ENCODE peak calls at places on chromosomes 4 and X, in five cellular contexts. H is H9, U is neuronal stem cell, X is IMR-90, S is mesendoderm. E is an unnamed sample.

GRCh38 chr4:108170729-108171540 is 2.2 kb upstream of the LEF1 start:
- DNase-seq in H (no peak), U (peak; percentile 30), X (no peak), S (peak; percentile 72), E (peak; percentile 42)

GRCh38 chr4:3385719-3386440 is 55.9 kb upstream of the HGFAC start:
- DNase-seq in H (no peak), U (no peak), X (no peak), S (no peak), E (no peak)

GRCh38 chr4:149031399-149031798 is 589.2 kb upstream of the NR3C2 start:
- DNase-seq in H (no peak), U (no peak), X (peak; percentile 19), S (peak; percentile 59), E (no peak)

GRCh38 chrX:19760345-19760744 is 127.1 kb downstream of the SH3KBP1 start:
- DNase-seq in H (no peak), U (no peak), X (no peak), S (no peak), E (no peak)

GRCh38 chr4:87659247-87659931 is 9.3 kb downstream of the DMP1 start:
- DNase-seq in H (no peak), U (no peak), X (no peak), S (peak; percentile 17), E (peak; percentile 6)

GRCh38 chr4:55321707-55322264 is 24.3 kb upstream of the SRD5A3 start:
- DNase-seq in H (peak; percentile 56), U (peak; percentile 77), X (peak; percentile 76), S (peak; percentile 92), E (peak; percentile 81)

GRCh38 chr4:114815760-114816159 is 217.2 kb downstream of the UGT8 start:
- DNase-seq in H (no peak), U (no peak), X (no peak), S (no peak), E (no peak)

GRCh38 chr4:7652906-7653305 is 218.2 kb upstream of the PSAPL1 start:
- DNase-seq in H (no peak), U (no peak), X (no peak), S (no peak), E (no peak)

GRCh38 chr4:80841587-80842281 is 188.8 kb upstream of the BMP3 start:
- DNase-seq in H (no peak), U (no peak), X (no peak), S (no peak), E (no peak)

GRCh38 chrX:7133036-7133412 is 14.5 kb upstream of the STS start:
- DNase-seq in H (no peak), U (no peak), X (peak; percentile 35), S (peak; percentile 69), E (no peak)

GRCh38 chr4:41144812-41145211 is 69.5 kb downstream of the APBB2 start:
- DNase-seq in H (no peak), U (no peak), X (no peak), S (no peak), E (no peak)

GRCh38 chr4:186570193-186570996 is 15.0 kb upstream of the MTNR1A start:
- DNase-seq in H (no peak), U (no peak), X (peak; percentile 79), S (no peak), E (peak; percentile 14)

GRCh38 chr4:2792711-2793577 is at the start of gene SH3BP2:
- DNase-seq in H (peak; percentile 85), U (peak; percentile 58), X (peak; percentile 49), S (peak; percentile 83), E (peak; percentile 72)

GRCh38 chr4:56530269-56531148 is 24.9 kb downstream of the ARL9 start:
- DNase-seq in H (peak; percentile 90), U (peak; percentile 82), X (peak; percentile 64), S (peak; percentile 93), E (peak; percentile 88)

GRCh38 chr4:117068120-117068519 is 17.3 kb downstream of the TRAM1L1 start:
- DNase-seq in H (no peak), U (no peak), X (no peak), S (no peak), E (no peak)

GRCh38 chrX:107272431-107272921 is 66.1 kb downstream of the DNAAF6 start:
- DNase-seq in H (peak; percentile 69), U (no peak), X (no peak), S (peak; percentile 65), E (no peak)

GRCh38 chr4:18077808-18078207 is 56.3 kb upstream of the LCORL start:
- DNase-seq in H (no peak), U (no peak), X (no peak), S (no peak), E (no peak)

GRCh38 chr4:174117445-174117844 is 166.0 kb downstream of the FBXO8 start:
- DNase-seq in H (no peak), U (no peak), X (no peak), S (no peak), E (no peak)

GRCh38 chrX:41304178-41304577 is 29.8 kb upstream of the DDX3X start:
- DNase-seq in H (peak; percentile 59), U (no peak), X (no peak), S (no peak), E (no peak)

GRCh38 chr4:57351716-57352115 is 241.5 kb upstream of the IGFBP7 start:
- DNase-seq in H (no peak), U (no peak), X (no peak), S (no peak), E (no peak)

GRCh38 chr4:153205028-153205648 is 895 bp downstream of the TRIM2 start:
- DNase-seq in H (peak; percentile 45), U (no peak), X (no peak), S (peak; percentile 95), E (no peak)

GRCh38 chr4:5462254-5462835 is 246.0 kb downstream of the EVC2 start:
- DNase-seq in H (no peak), U (no peak), X (no peak), S (no peak), E (no peak)

GRCh38 chrX:94329182-94329581 is 655.2 kb downstream of the FAM133A start:
- DNase-seq in H (no peak), U (no peak), X (no peak), S (no peak), E (no peak)

GRCh38 chrX:30349946-30350345 is 40.8 kb upstream of the NR0B1 start:
- DNase-seq in H (no peak), U (no peak), X (no peak), S (no peak), E (no peak)

GRCh38 chrX:130108647-130109428 is 1.5 kb downstream of the ELF4 start:
- DNase-seq in H (no peak), U (no peak), X (no peak), S (peak; percentile 62), E (no peak)

GRCh38 chr4:118776166-118776954 is 59.6 kb downstream of the SEC24D start:
- DNase-seq in H (no peak), U (no peak), X (peak; percentile 70), S (no peak), E (peak; percentile 64)

GRCh38 chr4:7194251-7195137 is 2.2 kb downstream of the SORCS2 start:
- DNase-seq in H (peak; percentile 37), U (no peak), X (no peak), S (peak; percentile 29), E (peak; percentile 18)

GRCh38 chr4:5205981-5206380 is 154.7 kb downstream of the STK32B start:
- DNase-seq in H (no peak), U (no peak), X (no peak), S (no peak), E (no peak)

GRCh38 chr4:101762025-101762424 is 28.5 kb upstream of the BANK1 start:
- DNase-seq in H (no peak), U (no peak), X (no peak), S (no peak), E (no peak)

GRCh38 chrX:11632732-11633131 is 33.0 kb downstream of the ARHGAP6 start:
- DNase-seq in H (no peak), U (no peak), X (no peak), S (no peak), E (no peak)

GRCh38 chr4:54099959-54100606 is at the start of gene GSX2:
- DNase-seq in H (peak; percentile 53), U (no peak), X (no peak), S (peak; percentile 11), E (no peak)
- H2BK15ac ChIP-seq in H (no peak within 1 kb of the TSS), U (peak within 1 kb of the TSS; percentile 77), X (no peak within 1 kb of the TSS), S (no peak within 1 kb of the TSS), E (no peak within 1 kb of the TSS)

GRCh38 chr4:13531609-13531998 is 12.7 kb downstream of the NKX3-2 start:
- DNase-seq in H (no peak), U (no peak), X (no peak), S (no peak), E (no peak)
- H2BK15ac ChIP-seq in H (no peak overlapping the region), U (no peak overlapping the region), X (no peak overlapping the region), S (no peak overlapping the region), E (no peak overlapping the region)

GRCh38 chrX:133655262-133655913 is 240.1 kb upstream of the GPC4 start:
- DNase-seq in H (no peak), U (no peak), X (no peak), S (no peak), E (no peak)

GRCh38 chrX:133654801-133655200 is 239.5 kb upstream of the GPC4 start:
- DNase-seq in H (no peak), U (no peak), X (peak; percentile 19), S (no peak), E (peak; percentile 27)

GRCh38 chrX:133658244-133658911 is 243.1 kb upstream of the GPC4 start:
- DNase-seq in H (no peak), U (no peak), X (no peak), S (no peak), E (no peak)

GRCh38 chrX:133655914-133656265 is 240.6 kb upstream of the GPC4 start:
- DNase-seq in H (no peak), U (no peak), X (no peak), S (no peak), E (peak; percentile 14)

DNA sequence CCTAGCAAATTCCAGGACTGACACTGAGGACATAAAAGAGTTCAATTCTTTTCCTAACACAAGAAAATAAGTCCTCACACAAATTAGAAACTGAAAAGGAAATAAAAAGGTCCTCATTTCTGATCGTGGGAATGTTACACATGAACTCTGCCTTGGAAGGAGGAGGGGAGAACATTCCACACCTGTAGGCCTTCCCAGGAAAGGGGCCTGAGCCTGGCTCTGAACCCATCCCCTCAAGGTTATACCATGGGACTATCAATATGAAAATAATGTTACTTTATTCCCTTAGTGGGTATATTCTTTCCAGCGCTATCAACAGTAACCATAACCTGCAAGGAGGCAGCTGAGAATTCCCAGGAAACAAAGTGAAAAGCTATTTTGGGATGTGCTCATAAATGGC is 242.2 kb upstream of the GPC4 start:
- DNase-seq in H (no peak), U (no peak), X (no peak), S (no peak), E (no peak)
- H2BK15ac ChIP-seq in H (no peak overlapping the region), U (no peak overlapping the region), X (no peak overlapping the region), S (no peak overlapping the region), E (no peak overlapping the region)

DNA sequence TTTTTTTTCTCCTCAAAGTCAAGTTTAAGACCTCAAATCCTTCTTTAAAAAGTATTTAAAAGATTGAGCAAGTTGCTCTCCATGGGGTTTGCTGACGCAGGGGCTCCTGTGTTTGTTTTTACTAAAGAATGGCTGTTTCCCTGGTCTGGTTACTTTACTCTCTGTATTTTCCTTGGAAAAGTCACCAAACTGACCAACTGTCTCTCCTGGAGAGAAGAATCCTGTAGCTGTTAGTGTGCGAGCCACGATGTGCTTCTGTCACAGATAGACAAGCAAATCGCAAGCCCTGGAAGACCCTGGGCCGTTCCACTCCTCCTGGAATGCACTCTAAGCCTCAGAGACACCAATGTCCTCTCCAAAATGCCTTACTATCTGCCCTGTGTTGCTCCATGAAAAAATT is 212.1 kb downstream of the CHIC2 start:
- DNase-seq in H (no peak), U (no peak), X (peak; percentile 81), S (no peak), E (peak; percentile 59)
- H2BK15ac ChIP-seq in H (no peak overlapping the region), U (no peak overlapping the region), X (peak overlapping the region; percentile 22), S (no peak overlapping the region), E (no peak overlapping the region)